ENCODE peak calls at places on chromosome 12, in six cellular contexts. X, F, P, K, R and Y are unnamed samples.

GRCh38 chr12:1797011-1797901 is 23.1 kb upstream of the LRTM2 start:
- DNase-seq in P (no peak), F (no peak), R (no peak), X (no peak), K (no peak), Y (peak)

GRCh38 chr12:5003025-5003666 is 40.5 kb upstream of the KCNA5 start:
- DNase-seq in R (peak), F (peak), P (peak), K (no peak), X (peak), Y (peak)

GRCh38 chr12:3315201-3315661 is 175.8 kb upstream of the PRMT8 start:
- DNase-seq in K (no peak), X (no peak), R (no peak), P (no peak), F (no peak), Y (no peak)

GRCh38 chr12:59626382-59626781 is 30.6 kb downstream of the SLC16A7 start:
- DNase-seq in P (no peak), K (no peak), R (no peak), F (no peak), X (no peak), Y (no peak)

GRCh38 chr12:91332305-91332704 is 149.7 kb upstream of the DCN start:
- DNase-seq in R (no peak), K (no peak), F (no peak), X (no peak), P (no peak), Y (no peak)

GRCh38 chr12:54187075-54187474 is 1.7 kb downstream of the SMUG1 start:
- DNase-seq in K (no peak), P (no peak), R (no peak), X (no peak), F (no peak), Y (no peak)

GRCh38 chr12:80849367-80849766 is 88.4 kb downstream of the LIN7A start:
- DNase-seq in X (no peak), F (no peak), R (no peak), P (no peak), K (no peak), Y (no peak)

GRCh38 chr12:103657331-103657730 is 70.3 kb downstream of the STAB2 start:
- DNase-seq in F (no peak), K (no peak), X (no peak), R (no peak), P (no peak), Y (no peak)

GRCh38 chr12:66132408-66132807 is 1.9 kb upstream of the LLPH start:
- DNase-seq in P (no peak), R (peak), X (peak), F (no peak), K (no peak), Y (no peak)

GRCh38 chr12:64187794-64188193 is 34.3 kb downstream of the KICS2 start:
- DNase-seq in R (no peak), K (no peak), X (no peak), P (no peak), F (no peak), Y (no peak)

GRCh38 chr12:60042835-60043234 is 447.0 kb downstream of the SLC16A7 start:
- DNase-seq in K (no peak), P (no peak), R (no peak), X (no peak), F (no peak), Y (no peak)

GRCh38 chr12:112401054-112401453 is 8.4 kb downstream of the RPL6 start:
- DNase-seq in K (no peak), X (no peak), F (no peak), P (no peak), R (no peak), Y (no peak)

GRCh38 chr12:96015672-96016071 is 19.5 kb upstream of the HAL start:
- DNase-seq in P (no peak), X (no peak), K (no peak), R (no peak), F (no peak), Y (no peak)

GRCh38 chr12:22459872-22460490 is 84.4 kb downstream of the C2CD5 start:
- DNase-seq in R (no peak), F (peak), K (no peak), X (peak), P (peak), Y (no peak)

GRCh38 chr12:144650-145284 is 69.2 kb downstream of the SLC6A12 start:
- DNase-seq in R (no peak), X (no peak), K (no peak), F (no peak), P (no peak), Y (no peak)

GRCh38 chr12:127165567-127166392 is 1101.2 kb upstream of the TMEM132C start:
- DNase-seq in F (peak), P (peak), R (peak), X (peak), K (no peak), Y (no peak)
- TF ChIP-seq POLR2A in F (no peak), P (peak), R (no peak), X (no peak), K (no peak), Y (no peak)

DNA sequence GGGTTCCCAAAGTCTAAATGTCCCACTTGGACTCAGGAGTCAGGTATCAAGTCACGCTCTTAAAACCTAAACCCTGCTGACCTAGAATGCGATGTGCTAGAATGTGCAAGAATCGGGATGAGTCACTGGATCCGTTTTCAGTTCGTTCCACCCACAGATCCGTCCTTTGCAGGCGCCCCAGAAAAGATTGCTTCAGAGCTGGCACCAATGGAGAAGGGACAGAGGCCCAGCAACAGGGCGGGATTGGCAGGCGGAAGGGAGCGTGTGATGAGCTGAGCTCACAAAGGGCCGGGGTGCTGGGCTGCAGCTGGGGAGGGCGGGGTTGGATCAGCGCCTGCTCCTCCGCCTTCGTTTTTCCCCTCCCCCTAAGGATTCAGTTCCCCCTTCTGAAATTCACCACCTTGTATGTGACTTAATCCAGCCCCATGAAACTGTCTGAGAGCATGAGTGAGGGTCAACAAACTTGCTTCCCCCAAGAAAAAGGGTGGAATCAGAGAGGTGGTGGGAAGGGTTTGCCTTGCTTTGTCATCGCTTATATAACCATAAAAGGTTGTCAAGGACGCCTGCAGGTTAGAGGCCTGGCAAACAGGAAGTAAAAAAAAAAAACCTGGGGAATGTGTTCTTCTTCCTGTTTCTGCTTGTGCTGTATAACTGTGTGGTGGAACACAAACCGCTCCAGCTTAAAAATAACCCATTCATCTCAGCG is 2.8 kb upstream of the UBC start:
- DNase-seq in K (peak), R (peak), X (peak), F (no peak), P (peak), Y (peak)
- TF ChIP-seq POLR2AphosphoS5 in K (peak), R (peak), X (peak), F (peak), P (peak), Y (peak)

GRCh38 chr12:69661386-69661785 is 37.7 kb downstream of the BEST3 start:
- DNase-seq in X (no peak), F (no peak), P (no peak), K (no peak), R (no peak), Y (no peak)

GRCh38 chr12:69655616-69656336 is 43.3 kb downstream of the BEST3 start:
- DNase-seq in R (no peak), X (peak), P (no peak), K (no peak), F (no peak), Y (no peak)

GRCh38 chr12:69660164-69660863 is 38.8 kb downstream of the BEST3 start:
- DNase-seq in P (peak), R (no peak), X (no peak), K (no peak), F (no peak), Y (no peak)

GRCh38 chr12:69658203-69658602 is 40.9 kb downstream of the BEST3 start:
- DNase-seq in P (no peak), F (no peak), R (no peak), K (no peak), X (no peak), Y (no peak)

DNA sequence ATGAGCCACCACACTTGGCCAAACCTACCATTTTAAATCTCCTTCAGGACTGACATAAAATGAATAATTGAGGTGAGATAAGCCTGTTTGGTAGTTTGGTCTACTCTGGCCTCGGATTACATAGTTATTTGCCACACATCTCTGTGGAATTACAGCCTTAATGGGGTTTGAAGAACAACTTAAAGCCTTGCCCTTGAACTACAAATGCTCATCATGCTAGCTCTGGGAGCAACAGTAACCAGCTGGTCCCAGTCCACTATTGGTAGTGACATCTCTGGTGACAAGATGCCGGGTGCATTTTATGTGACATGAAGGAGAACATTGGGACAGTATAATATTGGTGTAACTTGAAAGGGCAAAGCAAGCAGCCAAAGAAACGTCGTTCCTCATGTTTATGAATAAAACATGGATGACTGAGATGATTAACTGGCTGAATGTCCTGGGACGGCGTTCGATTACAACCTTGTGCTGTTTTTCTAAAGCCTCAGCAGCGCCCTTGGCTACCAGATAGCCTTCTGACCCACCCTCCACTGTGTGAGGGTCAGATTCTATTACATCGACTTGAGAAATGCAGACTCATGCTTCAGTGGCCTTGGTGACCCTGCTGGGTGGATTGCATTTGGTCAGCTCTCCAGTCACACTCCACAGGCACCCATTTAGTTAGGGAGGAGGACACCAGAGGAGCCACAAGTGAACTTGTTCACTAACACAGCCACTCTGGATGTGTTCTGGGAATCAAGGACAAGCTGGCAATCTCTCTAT is 41.5 kb downstream of the BEST3 start:
- DNase-seq in R (no peak), K (no peak), P (peak), X (peak), F (no peak), Y (no peak)
- TF ChIP-seq TAF1 in R (no peak), K (no peak), P (no peak), X (no peak), F (no peak), Y (no peak)

GRCh38 chr12:6538420-6539275 is 4.3 kb downstream of the GAPDH start:
- DNase-seq in P (no peak), R (no peak), X (peak), K (no peak), F (no peak), Y (no peak)
- TF ChIP-seq POLR2A in P (peak), R (no peak), X (no peak), K (peak), F (peak), Y (peak)

GRCh38 chr12:49331360-49332222 is 5.4 kb downstream of the C1QL4 start:
- DNase-seq in F (no peak), K (no peak), R (no peak), X (peak), P (peak), Y (no peak)
- TF ChIP-seq POLR2AphosphoS5 in F (no peak), K (no peak), R (no peak), X (no peak), P (no peak), Y (no peak)

DNA sequence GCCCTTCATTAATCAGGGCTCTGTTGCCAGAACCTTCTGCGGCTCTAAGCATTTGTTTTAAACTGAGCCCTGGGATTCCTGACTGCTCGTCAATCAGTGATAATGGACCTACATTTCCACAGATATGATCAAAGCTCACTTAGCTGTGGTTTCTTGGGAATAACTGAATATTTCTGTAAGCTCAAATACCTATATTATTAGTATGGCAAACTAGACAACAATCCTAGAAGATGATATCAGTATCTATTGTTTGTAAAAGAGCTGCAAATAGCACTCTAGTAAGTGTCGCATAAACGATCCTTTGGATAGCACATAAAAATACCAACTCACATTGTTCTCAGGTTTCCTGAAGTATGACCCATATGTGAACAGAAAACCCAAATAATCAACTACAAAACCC is 150.4 kb downstream of the PPM1H start:
- DNase-seq in X (no peak), R (no peak), F (no peak), K (no peak), P (no peak), Y (no peak)
- TF ChIP-seq TAF1 in X (no peak), R (no peak), F (no peak), K (no peak), P (no peak), Y (no peak)

GRCh38 chr12:121015825-121016766 is at the start of gene C12orf43:
- DNase-seq in F (peak), K (peak), X (peak), R (peak), P (peak), Y (peak)
- TF ChIP-seq POLR2A in F (peak), K (peak), X (peak), R (peak), P (peak), Y (peak)

DNA sequence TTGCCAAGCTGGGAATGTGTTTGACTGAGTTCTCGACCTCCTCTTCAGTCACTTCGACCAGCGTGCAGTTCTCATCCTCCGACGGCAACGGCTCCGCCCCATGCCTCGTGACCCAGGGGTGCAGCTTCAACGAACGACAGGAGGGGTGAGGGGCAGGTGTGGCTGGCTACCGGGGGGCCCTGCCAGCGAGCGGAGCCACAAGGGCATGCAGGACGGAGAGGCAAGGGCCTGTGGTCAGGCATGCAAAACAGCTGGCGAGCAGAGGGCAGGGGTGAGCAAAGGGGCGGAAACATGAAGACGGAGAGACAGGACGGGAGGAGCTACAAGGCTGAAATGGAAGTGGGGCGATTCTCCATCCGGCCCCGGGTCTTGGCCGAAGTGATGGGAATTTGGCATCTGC is 38.7 kb downstream of the P2RX4 start:
- DNase-seq in X (no peak), K (peak), P (no peak), R (no peak), F (peak), Y (peak)
- TF ChIP-seq POLR2AphosphoS5 in X (no peak), K (no peak), P (no peak), R (no peak), F (peak), Y (peak)

DNA sequence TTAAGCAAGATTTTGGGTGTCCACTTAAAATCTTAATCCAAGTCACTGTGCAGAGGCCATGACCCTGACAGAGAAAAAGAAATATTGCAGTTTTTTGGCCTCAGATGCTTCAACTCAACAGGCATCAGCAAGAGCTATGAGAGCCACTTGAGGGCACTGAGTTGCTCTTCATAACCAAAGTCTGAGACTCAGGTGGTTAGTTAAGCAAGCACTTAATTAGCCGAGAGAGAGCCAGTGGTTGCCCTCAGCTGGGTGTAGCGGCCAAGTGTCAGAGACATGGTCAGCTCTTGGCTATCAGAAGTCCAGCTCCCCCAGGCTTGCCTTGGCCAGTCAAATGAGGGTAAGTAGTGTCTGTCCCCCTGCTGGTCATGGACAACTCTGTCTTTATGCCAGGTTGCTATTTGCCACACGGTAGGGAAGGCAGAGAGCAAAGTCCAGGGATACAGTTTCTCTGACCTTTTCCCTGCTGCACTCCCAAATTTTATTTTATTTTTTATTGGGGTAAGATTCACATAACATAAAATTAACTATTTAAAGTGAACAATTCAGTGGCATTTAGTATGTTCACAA is 9.0 kb upstream of the KRT71 start:
- DNase-seq in X (peak), R (no peak), P (peak), K (no peak), F (no peak), Y (no peak)
- TF ChIP-seq TAF1 in X (no peak), R (no peak), P (no peak), K (no peak), F (no peak), Y (no peak)

GRCh38 chr12:110403975-110404675 is 617 bp upstream of the ANAPC7 start:
- DNase-seq in F (peak), X (peak), R (peak), K (no peak), P (peak), Y (peak)
- TF ChIP-seq POLR2A in F (no peak), X (peak), R (peak), K (no peak), P (peak), Y (no peak)